ENCODE peak calls at places on chromosomes 7 and 10, in six cellular contexts. I is right cardiac atrium; C is CD4-positive, CD25-positive, alpha-beta regulatory T cell; H is Panc1; J is adipocyte; V is testis. T is an unnamed sample. For H3K9me3, the result is how much of the 10 kb centered on the place peaks cover.

GRCh38 chr10:35451103-35452016 is 115.1 kb downstream of the CCNY start:
- DNase-seq in V (no peak), J (no peak), I (peak), C (no peak), H (no peak), T (no peak)

GRCh38 chr10:63819753-63820347 is 298.6 kb downstream of the REEP3 start:
- DNase-seq in H (peak), C (no peak), V (peak), I (peak), J (peak), T (peak)

GRCh38 chr7:22140597-22140996 is 194.9 kb upstream of the CDCA7L start:
- DNase-seq in H (no peak), C (no peak), I (no peak), V (no peak), J (no peak), T (no peak)

GRCh38 chr7:47252706-47253105 is 329.2 kb downstream of the TNS3 start:
- DNase-seq in C (no peak), H (no peak), J (no peak), V (no peak), I (no peak), T (no peak)

GRCh38 chr7:125605241-125605640 is 675.6 kb upstream of the POT1 start:
- DNase-seq in C (no peak), I (no peak), H (no peak), V (no peak), J (no peak), T (no peak)

GRCh38 chr7:154869436-154869835 is 133.5 kb downstream of the PAXIP1 start:
- DNase-seq in I (no peak), J (no peak), C (no peak), H (no peak), V (no peak), T (no peak)

GRCh38 chr7:100469227-100470044 is 5.4 kb upstream of the SPACDR start:
- DNase-seq in H (peak), I (peak), C (peak), V (peak), J (peak), T (peak)

GRCh38 chr7:148700693-148701092 is 2.0 kb downstream of the CUL1 start:
- DNase-seq in C (peak), V (peak), I (peak), H (no peak), J (peak), T (no peak)

GRCh38 chr7:65457705-65458104 is 84.0 kb downstream of the ZNF92 start:
- DNase-seq in J (no peak), C (no peak), H (no peak), V (no peak), I (no peak), T (no peak)

GRCh38 chr7:65459438-65459837 is 85.8 kb downstream of the ZNF92 start:
- DNase-seq in I (no peak), J (no peak), C (no peak), H (no peak), V (no peak), T (no peak)

GRCh38 chr7:65453631-65454030 is 80.0 kb downstream of the ZNF92 start:
- DNase-seq in H (no peak), V (no peak), J (no peak), I (no peak), C (no peak), T (no peak)

GRCh38 chr7:65449505-65449852 is 75.8 kb downstream of the ZNF92 start:
- DNase-seq in H (no peak), C (no peak), V (no peak), I (peak), J (no peak), T (no peak)

DNA sequence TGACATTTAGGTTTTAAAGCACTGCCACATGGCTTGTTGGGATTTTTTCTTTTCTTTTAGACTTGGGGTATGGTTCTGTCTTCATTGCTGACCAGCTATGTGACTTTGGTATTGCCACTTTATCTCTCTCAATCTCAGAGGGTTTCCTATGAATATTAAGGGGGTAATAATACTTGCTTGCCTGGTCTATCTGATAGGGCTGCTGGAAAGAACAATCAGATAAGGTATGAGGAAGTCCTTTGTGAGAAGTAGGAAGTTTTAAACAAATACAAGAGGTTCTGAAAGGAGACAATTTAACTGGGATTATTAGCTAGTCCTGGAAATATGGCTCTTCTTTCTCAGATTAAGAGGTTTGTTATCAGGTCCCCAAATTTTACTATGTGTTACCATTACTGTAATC is 80.8 kb downstream of the ZNF92 start:
- DNase-seq in C (no peak), V (no peak), I (no peak), H (no peak), J (no peak), T (no peak)
- H3K9me3 ChIP-seq in C (under half), V (under half), I (under half), H (under half), J (under half), T (under half)

GRCh38 chr7:146057958-146058357 is 58.6 kb upstream of the CNTNAP2 start:
- DNase-seq in C (no peak), V (no peak), I (no peak), H (no peak), J (no peak), T (no peak)

GRCh38 chr7:146054909-146055308 is 61.7 kb upstream of the CNTNAP2 start:
- DNase-seq in I (no peak), V (no peak), J (no peak), H (no peak), C (no peak), T (no peak)

DNA sequence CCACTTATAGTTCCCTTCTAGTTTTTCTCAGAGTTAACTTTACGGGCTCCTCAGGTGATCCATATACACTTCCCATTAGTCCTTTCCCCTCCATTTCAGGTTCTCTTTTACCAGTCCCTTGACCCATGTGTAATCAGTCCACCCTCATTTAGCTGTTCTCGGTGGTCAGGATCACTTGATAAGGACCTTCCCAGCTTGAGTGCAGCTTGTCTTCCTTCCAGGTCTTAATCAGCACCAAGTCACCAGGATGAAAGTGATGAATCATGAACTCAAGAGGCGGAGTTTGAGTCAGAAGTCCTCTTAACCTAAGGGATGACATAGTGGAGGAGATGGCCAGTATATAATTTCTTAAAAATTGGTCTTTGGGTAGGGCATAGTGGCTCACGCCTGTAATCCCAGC is 63.1 kb upstream of the CNTNAP2 start:
- DNase-seq in H (no peak), C (no peak), J (no peak), V (no peak), I (no peak), T (no peak)
- H3K9me3 ChIP-seq in H (under half), C (under half), J (under half), V (under half), I (under half), T (under half)

DNA sequence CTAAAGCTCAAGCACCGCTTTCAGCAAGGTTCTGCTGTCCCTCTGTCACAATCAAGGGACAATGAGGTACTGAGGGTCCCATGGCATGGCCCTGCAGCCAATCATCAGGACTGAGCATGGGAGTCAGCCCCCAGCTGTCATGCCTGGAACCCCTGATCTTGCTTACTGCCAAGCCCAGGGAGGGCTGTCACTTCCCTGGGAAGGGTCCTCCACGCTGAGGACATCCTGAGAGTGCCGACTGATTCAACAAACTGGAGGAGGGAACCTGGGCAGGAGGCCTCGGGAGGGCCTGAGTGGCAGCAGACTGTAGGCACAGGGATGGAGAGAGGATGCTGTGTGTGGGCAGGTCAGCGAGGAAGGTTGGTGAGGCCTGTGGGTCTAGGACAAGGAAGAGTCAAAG is 154.3 kb downstream of the ZNF248 start:
- DNase-seq in J (no peak), V (no peak), I (no peak), H (no peak), C (no peak), T (no peak)
- H3K9me3 ChIP-seq in J (under half), V (under half), I (under half), H (under half), C (under half), T (under half)

DNA sequence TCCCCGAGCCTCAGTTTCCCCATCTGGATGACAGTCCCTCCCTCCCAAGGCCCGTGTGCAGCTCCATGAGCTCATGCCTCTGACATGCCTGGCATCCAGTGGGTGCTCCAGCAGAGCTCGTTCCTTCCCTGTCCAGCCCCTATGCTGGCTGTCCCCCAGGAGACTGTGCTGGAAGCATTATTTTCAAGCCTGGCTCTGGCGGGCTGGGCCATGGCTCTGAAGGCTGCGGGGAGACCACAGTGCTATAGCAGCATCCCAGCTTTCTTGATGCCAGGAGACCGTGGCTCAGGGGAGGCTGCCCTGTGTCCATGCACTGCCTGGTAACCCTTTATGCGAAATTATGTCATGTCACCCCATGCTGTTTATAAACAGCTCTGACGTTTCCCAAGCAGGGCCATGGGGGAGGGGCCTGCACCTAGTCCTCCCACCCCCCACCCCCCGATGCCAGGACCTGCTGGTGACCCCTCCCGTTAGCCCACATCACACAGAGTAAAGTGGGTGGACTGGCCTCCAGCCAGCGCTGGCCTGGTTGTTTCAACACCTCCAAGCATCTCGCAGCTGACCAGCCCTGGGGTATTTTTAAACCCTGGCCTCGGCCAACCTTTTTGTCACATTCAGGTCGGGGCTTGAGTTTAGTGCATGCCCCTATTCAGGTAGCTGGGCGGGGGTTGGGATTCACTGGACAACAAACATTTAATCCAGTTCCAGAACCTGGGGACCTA is 105.9 kb upstream of the ZNF716 start:
- DNase-seq in V (no peak), H (no peak), I (peak), J (no peak), C (no peak), T (no peak)
- H3K9me3 ChIP-seq in V (under half), H (under half), I (under half), J (under half), C (half or more), T (under half)

GRCh38 chr7:87146740-87147386 is 5.4 kb upstream of the DMTF1 start:
- DNase-seq in H (no peak), I (peak), V (no peak), C (no peak), J (no peak), T (no peak)
- H3K9me3 ChIP-seq in H (under half), I (under half), V (under half), C (under half), J (under half), T (under half)